ENCODE peak calls at places on chromosomes 2 and 18, in four cellular contexts. V, P, I and C are unnamed samples.

GRCh38 chr2:162795312-162795711 is 43.3 kb downstream of the KCNH7 start:
- DNase-seq in V (no peak), P (peak; percentile 46), I (no peak), C (peak; percentile 14)

GRCh38 chr2:203583696-203584095 is 48.6 kb upstream of the RAPH1 start:
- DNase-seq in V (peak; percentile 81), P (no peak), I (peak; percentile 92), C (peak; percentile 88)

GRCh38 chr2:16537347-16537746 is 128.3 kb downstream of the CYRIA start:
- DNase-seq in V (no peak), P (no peak), I (peak; percentile 9), C (peak; percentile 3)

GRCh38 chr18:48713302-48713701 is 174.5 kb downstream of the CTIF start:
- DNase-seq in V (no peak), P (no peak), I (no peak), C (no peak)

GRCh38 chr2:227462463-227462951 is 9.4 kb upstream of the AGFG1 start:
- DNase-seq in V (no peak), P (no peak), I (no peak), C (peak; percentile 19)

GRCh38 chr2:233404227-233404626 is 49.9 kb downstream of the DGKD start:
- DNase-seq in V (peak; percentile 73), P (peak; percentile 48), I (peak; percentile 52), C (peak; percentile 77)

GRCh38 chr2:239298126-239298804 is 102.6 kb downstream of the HDAC4 start:
- DNase-seq in V (peak; percentile 6), P (no peak), I (peak; percentile 48), C (peak; percentile 4)

GRCh38 chr2:180572346-180572745 is 408.1 kb upstream of the UBE2E3 start:
- DNase-seq in V (no peak), P (no peak), I (peak; percentile 34), C (peak; percentile 47)

GRCh38 chr2:180943275-180943674 is 37.1 kb upstream of the UBE2E3 start:
- DNase-seq in V (no peak), P (no peak), I (no peak), C (no peak)

GRCh38 chr2:183078163-183078466 is 432 bp upstream of the DUSP19 start:
- DNase-seq in V (peak; percentile 43), P (no peak), I (no peak), C (no peak)

GRCh38 chr2:230714122-230714453 is 1.4 kb downstream of the CAB39 start:
- DNase-seq in V (peak; percentile 59), P (peak; percentile 29), I (peak; percentile 89), C (peak; percentile 83)

GRCh38 chr2:120177973-120178372 is 45.2 kb downstream of the TMEM185B start:
- DNase-seq in V (peak; percentile 55), P (peak; percentile 34), I (no peak), C (no peak)

GRCh38 chr18:48929951-48930713 is 20.6 kb downstream of the SMAD7 start:
- DNase-seq in V (no peak), P (peak; percentile 53), I (peak; percentile 82), C (no peak)

GRCh38 chr2:68426885-68427579 is 40.1 kb downstream of the FBXO48 start:
- DNase-seq in V (peak; percentile 72), P (no peak), I (no peak), C (peak; percentile 63)

GRCh38 chr2:98664323-98664722 is 55.9 kb downstream of the UNC50 start:
- DNase-seq in V (no peak), P (no peak), I (peak; percentile 30), C (peak; percentile 81)

GRCh38 chr2:219598308-219599078 is 836 bp downstream of the STK11IP start:
- DNase-seq in V (no peak), P (no peak), I (peak; percentile 20), C (no peak)

GRCh38 chr18:3401669-3402620 is 48.0 kb upstream of the TGIF1 start:
- DNase-seq in V (peak; percentile 85), P (no peak), I (no peak), C (no peak)

GRCh38 chr2:100302585-100302892 is 19.8 kb downstream of the LONRF2 start:
- DNase-seq in V (no peak), P (no peak), I (no peak), C (no peak)

GRCh38 chr2:112582314-112582746 is 2.1 kb upstream of the CHCHD5 start:
- DNase-seq in V (peak; percentile 79), P (peak; percentile 35), I (peak; percentile 76), C (peak; percentile 81)
- TF ChIP-seq EZH2phosphoT487 in V (no peak), P (no peak), I (no peak), C (no peak)

DNA sequence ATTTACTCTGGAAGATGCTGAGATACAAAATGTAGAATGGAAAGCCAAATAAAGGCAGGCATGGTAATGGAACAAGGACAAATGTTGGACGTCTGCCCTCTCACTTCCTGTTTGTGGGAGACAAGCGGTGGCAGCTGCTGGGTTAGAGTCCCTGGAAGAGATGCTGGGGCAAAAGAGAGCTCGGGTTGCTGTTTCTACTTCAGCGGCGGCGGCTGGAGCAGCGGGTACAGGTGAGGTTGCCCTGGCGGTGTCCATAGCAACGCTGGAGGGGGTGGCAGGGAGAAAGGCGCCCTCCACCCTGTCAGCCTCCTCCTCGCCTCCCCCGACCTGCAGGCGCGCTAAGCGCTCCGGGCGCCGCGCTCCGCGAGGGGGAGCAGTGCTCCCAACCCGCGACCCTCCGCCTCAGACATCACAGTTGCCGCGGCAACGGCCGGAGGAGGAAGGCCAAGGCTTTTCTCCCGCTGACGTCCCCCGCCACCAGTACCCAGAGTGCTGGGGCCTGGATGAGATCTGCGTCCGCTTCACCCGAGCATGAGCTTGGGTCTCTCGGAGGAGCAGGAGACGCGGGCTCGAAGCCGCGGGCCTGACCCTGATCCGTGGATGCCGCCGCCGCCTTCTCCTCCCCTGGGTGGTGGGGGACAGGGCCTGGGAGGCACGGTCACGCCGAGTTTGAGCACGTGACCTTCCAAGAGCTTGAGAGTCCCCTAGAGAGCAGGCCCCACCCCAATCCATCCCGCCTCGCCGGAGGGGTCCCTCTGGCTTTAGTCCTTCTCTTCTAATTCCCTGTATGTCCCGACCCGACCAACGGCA is 65.6 kb downstream of the NOL4 start:
- DNase-seq in V (no peak), P (peak; percentile 89), I (peak; percentile 10), C (no peak)
- H3K4me2 ChIP-seq in V (no peak overlapping the region), P (peak overlapping the region; percentile 83), I (peak overlapping the region; percentile 45), C (no peak overlapping the region)

GRCh38 chr2:23519334-23519651 is 134.3 kb downstream of the KLHL29 start:
- DNase-seq in V (no peak), P (no peak), I (peak; percentile 51), C (no peak)

GRCh38 chr2:23520256-23520655 is 135.3 kb downstream of the KLHL29 start:
- DNase-seq in V (no peak), P (no peak), I (no peak), C (no peak)

GRCh38 chr2:23516546-23517256 is 131.7 kb downstream of the KLHL29 start:
- DNase-seq in V (no peak), P (no peak), I (no peak), C (no peak)

GRCh38 chr2:23521060-23521459 is 136.1 kb downstream of the KLHL29 start:
- DNase-seq in V (no peak), P (no peak), I (no peak), C (no peak)

DNA sequence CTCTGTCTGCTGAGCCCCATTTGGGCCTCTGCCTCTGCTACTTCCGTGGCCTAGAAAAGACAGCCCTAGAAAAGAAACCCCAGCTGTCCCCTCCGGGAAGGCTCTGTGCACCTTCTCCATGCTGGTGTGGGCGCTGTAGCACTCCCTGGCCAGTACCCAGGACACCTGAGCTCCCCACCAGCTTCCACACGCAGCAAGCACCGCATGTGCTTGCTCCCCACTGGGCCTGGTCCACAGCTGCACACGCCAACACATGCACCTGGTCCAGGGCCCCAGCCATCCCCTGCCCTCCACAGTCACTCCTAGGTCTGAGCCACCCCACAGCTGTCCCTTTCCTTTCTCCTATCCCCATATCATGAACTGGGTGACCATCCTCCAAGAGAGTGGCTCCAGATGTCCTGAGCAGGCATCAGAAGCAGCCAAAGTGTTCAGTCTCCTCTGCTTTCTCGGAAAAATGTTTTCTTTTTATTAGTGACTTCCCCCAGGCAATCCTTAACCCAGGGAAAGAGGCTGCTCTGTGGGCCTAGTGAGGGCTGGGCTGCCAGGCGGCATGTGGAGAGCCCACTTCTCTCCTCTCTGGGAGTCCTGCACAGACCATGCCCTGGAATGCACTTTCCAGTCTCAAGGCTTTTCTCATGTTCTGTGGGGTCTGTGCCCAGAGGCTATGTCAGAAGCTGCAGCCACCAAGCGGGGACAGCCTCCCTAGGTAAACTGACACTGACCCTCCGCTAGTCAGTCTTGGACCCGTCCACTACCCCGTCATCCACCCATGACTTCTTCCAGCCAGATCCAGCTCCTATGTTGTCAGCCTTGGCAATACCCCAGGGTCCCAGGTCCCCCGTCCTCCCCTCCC is 133.7 kb downstream of the KLHL29 start:
- DNase-seq in V (no peak), P (no peak), I (no peak), C (no peak)
- H3K4me1 ChIP-seq in V (no peaks in the 10 kb centered on the region), P (peaks cover 5% of the 10 kb centered on the region), I (peaks cover 4% of the 10 kb centered on the region), C (no peaks in the 10 kb centered on the region)

DNA sequence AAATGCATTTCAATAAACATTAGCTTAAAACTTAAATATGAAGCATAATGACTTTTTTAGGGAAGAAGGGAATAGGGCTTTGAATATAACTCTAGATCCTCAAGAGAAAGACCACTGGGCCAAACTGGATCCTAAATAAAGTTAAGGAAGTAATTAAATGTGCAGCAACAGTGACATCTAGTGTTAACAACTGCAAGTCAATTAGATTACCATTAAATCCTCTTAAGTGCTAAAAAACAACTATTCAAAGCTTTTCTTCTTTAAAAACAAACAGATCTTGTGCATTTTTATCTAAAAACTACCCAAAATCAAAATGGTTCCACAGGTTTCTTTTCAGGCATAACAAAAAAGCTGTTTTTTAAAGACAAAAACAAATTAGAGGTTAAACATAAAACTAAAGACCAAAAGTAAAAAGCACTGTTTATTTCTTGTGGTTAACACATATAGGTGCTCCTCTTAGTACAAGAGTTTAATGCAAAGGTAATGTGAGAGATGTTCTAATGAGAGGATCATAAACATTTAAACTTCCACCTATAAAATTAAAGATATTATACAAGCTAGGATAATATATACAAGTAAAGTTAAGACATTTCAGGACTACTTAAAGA is 111.4 kb downstream of the THADA start:
- DNase-seq in V (peak; percentile 83), P (peak; percentile 82), I (peak; percentile 77), C (peak; percentile 79)
- TF ChIP-seq EZH2phosphoT487 in V (no peak), P (no peak), I (no peak), C (no peak)

DNA sequence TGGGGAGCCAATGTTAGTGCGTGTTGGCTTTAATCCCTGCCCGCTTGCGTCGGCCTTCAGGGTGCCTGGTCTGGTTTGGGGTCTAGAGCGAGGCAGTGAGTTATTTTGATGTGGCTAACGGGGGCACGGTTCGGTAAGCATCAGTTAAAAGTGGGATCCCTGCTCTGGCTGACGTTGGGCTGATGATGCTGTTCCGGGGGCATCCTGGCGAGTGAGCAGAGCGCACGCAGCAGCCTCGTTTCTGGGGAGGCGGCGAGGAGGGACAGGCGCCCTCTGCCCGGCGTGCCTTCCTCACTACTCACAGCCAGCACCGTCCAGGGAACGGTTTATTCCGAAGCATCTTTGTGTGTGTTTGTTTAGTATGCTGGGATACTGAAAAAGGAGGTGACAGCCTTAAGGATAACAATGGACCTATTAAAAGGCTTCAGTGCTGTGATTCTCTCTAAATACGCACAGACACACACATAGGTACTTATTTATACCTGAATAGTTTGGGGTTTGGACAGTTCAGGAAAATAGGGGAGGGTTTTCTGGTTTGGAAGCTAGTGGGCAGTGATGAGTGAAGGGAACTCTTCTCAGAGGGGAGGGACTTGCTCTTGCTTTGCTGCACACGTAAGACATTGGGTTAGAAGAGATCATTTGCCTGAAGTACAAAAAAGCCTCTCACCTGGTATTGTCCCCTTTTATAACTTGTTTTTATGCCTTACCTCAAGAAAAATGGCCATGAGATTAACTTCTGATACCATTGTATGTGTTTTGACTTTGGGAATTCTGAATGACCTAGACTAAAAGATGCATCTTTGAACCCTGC is 2.1 kb downstream of the CRIM1 start:
- DNase-seq in V (peak; percentile 68), P (peak; percentile 75), I (peak; percentile 91), C (peak; percentile 78)
- H3K4me2 ChIP-seq in V (peak overlapping the region; percentile 89), P (peak overlapping the region; percentile 87), I (peak overlapping the region; percentile 96), C (peak overlapping the region; percentile 93)

GRCh38 chr2:54570925-54571694 is 115.0 kb downstream of the SPTBN1 start:
- DNase-seq in V (peak; percentile 84), P (no peak), I (peak; percentile 92), C (peak; percentile 95)
- H3K4me1 ChIP-seq in V (peaks cover 92% of the 10 kb centered on the region), P (peaks cover 40% of the 10 kb centered on the region), I (peaks cover 65% of the 10 kb centered on the region), C (peaks cover 71% of the 10 kb centered on the region)